ENCODE peak calls at places on chromosomes 13 and 19, in eight cellular contexts. One of them, this sample, is unnamed.

GRCh38 chr19:30144242-30144758 is 202.3 kb downstream of the URI1 start:
- DNase-seq in M059J: no peak
- DNase-seq in sigmoid colon: no peak
- DNase-seq in ascending aorta: no peak
- DNase-seq in AG04450: no peak
- DNase-seq in RKO: no peak
- DNase-seq in breast epithelium: no peak
- DNase-seq in ELF-1: no peak
- DNase-seq in this sample: no peak

GRCh38 chr13:98265669-98266551 is 88.8 kb upstream of the RNF113B start:
- DNase-seq in ascending aorta: no peak
- DNase-seq in breast epithelium: no peak
- DNase-seq in AG04450: no peak
- DNase-seq in M059J: peak
- DNase-seq in sigmoid colon: no peak
- DNase-seq in RKO: no peak
- DNase-seq in ELF-1: no peak
- DNase-seq in this sample: no peak

GRCh38 chr13:44298314-44298713 is 75.3 kb upstream of the SERP2 start:
- DNase-seq in breast epithelium: no peak
- DNase-seq in sigmoid colon: no peak
- DNase-seq in ascending aorta: no peak
- DNase-seq in ELF-1: no peak
- DNase-seq in AG04450: no peak
- DNase-seq in M059J: peak
- DNase-seq in RKO: no peak
- DNase-seq in this sample: peak

GRCh38 chr13:32125221-32125621 is 93.6 kb downstream of the FRY start:
- DNase-seq in breast epithelium: no peak
- DNase-seq in sigmoid colon: peak
- DNase-seq in M059J: peak
- DNase-seq in ELF-1: no peak
- DNase-seq in RKO: no peak
- DNase-seq in ascending aorta: peak
- DNase-seq in AG04450: no peak
- DNase-seq in this sample: peak

GRCh38 chr13:75647126-75647784 is 11.1 kb downstream of the LMO7 start:
- DNase-seq in M059J: no peak
- DNase-seq in AG04450: no peak
- DNase-seq in sigmoid colon: no peak
- DNase-seq in breast epithelium: no peak
- DNase-seq in RKO: no peak
- DNase-seq in ELF-1: no peak
- DNase-seq in ascending aorta: no peak
- DNase-seq in this sample: no peak

GRCh38 chr13:30685320-30685859 is 50.0 kb upstream of the ALOX5AP start:
- DNase-seq in RKO: peak
- DNase-seq in ELF-1: no peak
- DNase-seq in AG04450: no peak
- DNase-seq in breast epithelium: no peak
- DNase-seq in ascending aorta: peak
- DNase-seq in M059J: no peak
- DNase-seq in sigmoid colon: no peak
- DNase-seq in this sample: no peak

GRCh38 chr13:76307157-76307556 is 579.0 kb downstream of the KCTD12 start:
- DNase-seq in breast epithelium: no peak
- DNase-seq in AG04450: peak
- DNase-seq in ELF-1: peak
- DNase-seq in sigmoid colon: no peak
- DNase-seq in RKO: no peak
- DNase-seq in ascending aorta: no peak
- DNase-seq in M059J: no peak
- DNase-seq in this sample: no peak

GRCh38 chr19:40223135-40223822 is 3.2 kb downstream of the CCNP start:
- DNase-seq in RKO: no peak
- DNase-seq in AG04450: no peak
- DNase-seq in breast epithelium: no peak
- DNase-seq in ascending aorta: no peak
- DNase-seq in ELF-1: peak
- DNase-seq in sigmoid colon: no peak
- DNase-seq in M059J: no peak
- DNase-seq in this sample: no peak

GRCh38 chr19:3851254-3852176 is 17.3 kb downstream of the ZFR2 start:
- DNase-seq in sigmoid colon: no peak
- DNase-seq in ELF-1: no peak
- DNase-seq in M059J: peak
- DNase-seq in ascending aorta: no peak
- DNase-seq in breast epithelium: no peak
- DNase-seq in RKO: no peak
- DNase-seq in AG04450: no peak
- DNase-seq in this sample: no peak

GRCh38 chr19:51691122-51692064 is 1.7 kb upstream of the SPACA6 start:
- DNase-seq in breast epithelium: no peak
- DNase-seq in AG04450: no peak
- DNase-seq in sigmoid colon: no peak
- DNase-seq in RKO: no peak
- DNase-seq in ELF-1: peak
- DNase-seq in ascending aorta: no peak
- DNase-seq in M059J: no peak
- DNase-seq in this sample: no peak

GRCh38 chr13:95644611-95645052 is at the start of gene DZIP1:
- DNase-seq in breast epithelium: no peak
- DNase-seq in RKO: no peak
- DNase-seq in ELF-1: peak
- DNase-seq in sigmoid colon: peak
- DNase-seq in ascending aorta: peak
- DNase-seq in M059J: peak
- DNase-seq in AG04450: peak
- DNase-seq in this sample: peak

GRCh38 chr19:33819875-33820781 is 23.5 kb downstream of the KCTD15 start:
- DNase-seq in RKO: peak
- DNase-seq in M059J: peak
- DNase-seq in ascending aorta: peak
- DNase-seq in AG04450: no peak
- DNase-seq in ELF-1: peak
- DNase-seq in sigmoid colon: peak
- DNase-seq in breast epithelium: no peak
- DNase-seq in this sample: peak

GRCh38 chr13:28532226-28533048 is 37.5 kb upstream of the FLT1 start:
- DNase-seq in AG04450: no peak
- DNase-seq in breast epithelium: no peak
- DNase-seq in sigmoid colon: no peak
- DNase-seq in ELF-1: peak
- DNase-seq in M059J: peak
- DNase-seq in ascending aorta: no peak
- DNase-seq in RKO: no peak
- DNase-seq in this sample: no peak

GRCh38 chr13:112588490-112589297 is 741 bp upstream of the TUBGCP3 start:
- DNase-seq in ELF-1: no peak
- DNase-seq in M059J: no peak
- DNase-seq in RKO: peak
- DNase-seq in ascending aorta: no peak
- DNase-seq in breast epithelium: no peak
- DNase-seq in AG04450: no peak
- DNase-seq in sigmoid colon: no peak
- DNase-seq in this sample: no peak

GRCh38 chr19:2627855-2628254 is 74.6 kb downstream of the GNG7 start:
- DNase-seq in ELF-1: no peak
- DNase-seq in RKO: peak
- DNase-seq in sigmoid colon: no peak
- DNase-seq in breast epithelium: no peak
- DNase-seq in M059J: peak
- DNase-seq in AG04450: no peak
- DNase-seq in ascending aorta: no peak
- DNase-seq in this sample: no peak

GRCh38 chr19:32324631-32325215 is 20.7 kb upstream of the ZNF507 start:
- DNase-seq in breast epithelium: no peak
- DNase-seq in AG04450: no peak
- DNase-seq in RKO: peak
- DNase-seq in ELF-1: no peak
- DNase-seq in ascending aorta: no peak
- DNase-seq in sigmoid colon: no peak
- DNase-seq in M059J: peak
- DNase-seq in this sample: no peak

GRCh38 chr19:55579766-55580621 is 654 bp downstream of the ZNF579 start:
- DNase-seq in AG04450: no peak
- DNase-seq in sigmoid colon: no peak
- DNase-seq in breast epithelium: no peak
- DNase-seq in ELF-1: peak
- DNase-seq in M059J: no peak
- DNase-seq in RKO: no peak
- DNase-seq in ascending aorta: no peak
- DNase-seq in this sample: no peak

GRCh38 chr19:1568320-1569019 is at the start of gene MEX3D:
- DNase-seq in breast epithelium: peak
- DNase-seq in sigmoid colon: peak
- DNase-seq in M059J: peak
- DNase-seq in RKO: peak
- DNase-seq in ELF-1: peak
- DNase-seq in AG04450: no peak
- DNase-seq in ascending aorta: peak
- DNase-seq in this sample: peak

GRCh38 chr13:88739192-88739591 is 1068.0 kb downstream of the SLITRK5 start:
- DNase-seq in ascending aorta: no peak
- DNase-seq in ELF-1: no peak
- DNase-seq in RKO: no peak
- DNase-seq in M059J: no peak
- DNase-seq in breast epithelium: no peak
- DNase-seq in AG04450: no peak
- DNase-seq in sigmoid colon: no peak
- DNase-seq in this sample: no peak

This sample was measured in NCI-H460.